ENCODE peak calls at places on chromosomes 16 and 17, in five cellular contexts. P is K562, M is A549, Z is GM12878, S is endothelial cell of umbilical vein. I is an unnamed sample.

GRCh38 chr16:71216714-71217113 is 13.8 kb downstream of the HYDIN start:
- DNase-seq in M (no peak), P (no peak), S (no peak), Z (no peak), I (no peak)

GRCh38 chr16:53745126-53745525 is 41.2 kb downstream of the FTO start:
- DNase-seq in S (no peak), M (no peak), P (no peak), Z (no peak), I (no peak)

GRCh38 chr17:29376667-29377268 is 13.4 kb upstream of the TAOK1 start:
- DNase-seq in Z (no peak), M (peak; percentile 76), P (peak; percentile 19), S (no peak), I (peak; percentile 28)

GRCh38 chr16:58792188-58792587 is 58.1 kb upstream of the GOT2 start:
- DNase-seq in M (no peak), S (no peak), P (peak; percentile 87), Z (no peak), I (no peak)

GRCh38 chr17:10384175-10384574 is 11.4 kb upstream of the MYH13 start:
- DNase-seq in S (no peak), Z (no peak), P (no peak), M (no peak), I (no peak)

GRCh38 chr17:70202840-70203239 is 33.5 kb downstream of the KCNJ2 start:
- DNase-seq in P (no peak), Z (no peak), M (no peak), S (no peak), I (no peak)

GRCh38 chr17:64300566-64300965 is 37.5 kb upstream of the TEX2 start:
- DNase-seq in Z (no peak), M (no peak), P (no peak), S (no peak), I (no peak)

GRCh38 chr17:7888184-7888920 is at the start of gene CHD3:
- DNase-seq in P (peak; percentile 31), Z (no peak), M (no peak), S (no peak), I (no peak)

GRCh38 chr17:14069251-14069981 is at the start of gene COX10:
- DNase-seq in Z (peak; percentile 51), S (peak; percentile 80), P (peak; percentile 90), M (peak; percentile 80), I (peak; percentile 93)

GRCh38 chr17:17303847-17304490 is 796 bp downstream of the NT5M start:
- DNase-seq in Z (no peak), M (no peak), S (no peak), P (no peak), I (no peak)

GRCh38 chr17:77613181-77613580 is 345.3 kb upstream of the TNRC6C start:
- DNase-seq in S (no peak), M (no peak), Z (no peak), P (no peak), I (no peak)

GRCh38 chr17:75983501-75984181 is 4.6 kb downstream of the TEN1 start:
- DNase-seq in Z (no peak), M (no peak), S (no peak), P (peak; percentile 84), I (peak; percentile 93)

GRCh38 chr16:12087901-12088364 is 111.4 kb downstream of the SNX29 start:
- DNase-seq in P (no peak), S (no peak), Z (no peak), M (no peak), I (no peak)

GRCh38 chr17:72654746-72655145 is 437.7 kb downstream of the SLC39A11 start:
- DNase-seq in S (no peak), Z (no peak), M (no peak), P (no peak), I (no peak)

GRCh38 chr17:82077617-82078358 is 12.2 kb upstream of the DUS1L start:
- DNase-seq in P (peak; percentile 38), Z (no peak), M (no peak), S (no peak), I (no peak)

GRCh38 chr16:1871974-1872635 is at the start of gene MEIOB:
- DNase-seq in S (peak; percentile 16), P (peak; percentile 88), Z (no peak), M (peak; percentile 46), I (no peak)

GRCh38 chr16:1470543-1471251 is 4.1 kb downstream of the CLCN7 start:
- DNase-seq in Z (no peak), P (peak; percentile 68), S (peak; percentile 22), M (no peak), I (peak; percentile 84)

GRCh38 chr17:45260204-45260783 is 1.6 kb downstream of the SPATA32 start:
- DNase-seq in S (no peak), P (no peak), M (no peak), Z (no peak), I (no peak)

GRCh38 chr17:17783825-17784598 is 52.8 kb downstream of the SREBF1 start:
- DNase-seq in M (no peak), S (peak; percentile 38), P (no peak), Z (peak; percentile 17), I (peak; percentile 60)

GRCh38 chr16:85780281-85780680 is 19.1 kb downstream of the EMC8 start:
- DNase-seq in P (no peak), Z (no peak), M (no peak), S (no peak), I (no peak)

GRCh38 chr17:63474914-63475460 is 1.9 kb upstream of the ACE start:
- DNase-seq in M (no peak), P (no peak), S (no peak), Z (no peak), I (no peak)

GRCh38 chr16:13733561-13733960 is 186.4 kb upstream of the ERCC4 start:
- DNase-seq in P (no peak), S (no peak), Z (no peak), M (no peak), I (no peak)

GRCh38 chr16:85916141-85916890 is 17.4 kb downstream of the IRF8 start:
- DNase-seq in Z (no peak), S (no peak), P (peak; percentile 57), M (no peak), I (no peak)

GRCh38 chr16:19086322-19087199 is 19.1 kb downstream of the COQ7 start:
- DNase-seq in M (peak; percentile 91), P (peak; percentile 89), Z (peak; percentile 20), S (peak; percentile 95), I (peak; percentile 94)

GRCh38 chr16:57753448-57754353 is 18.1 kb downstream of the KATNB1 start:
- DNase-seq in P (no peak), M (no peak), Z (no peak), S (no peak), I (no peak)

GRCh38 chr17:48720263-48721008 is 1.9 kb downstream of the PRAC1 start:
- DNase-seq in P (no peak), M (no peak), S (no peak), Z (no peak), I (no peak)

GRCh38 chr16:2712063-2712441 is 8.0 kb downstream of the PRSS27 start:
- DNase-seq in S (no peak), M (no peak), Z (no peak), P (no peak), I (no peak)

GRCh38 chr16:29662729-29663019 is 373 bp upstream of the SPN start:
- DNase-seq in P (peak; percentile 77), M (no peak), Z (peak; percentile 88), S (no peak), I (peak; percentile 98)

GRCh38 chr16:11828696-11829095 is 22.6 kb downstream of the RSL1D1 start:
- DNase-seq in M (no peak), S (no peak), P (no peak), Z (no peak), I (no peak)

GRCh38 chr16:11328172-11329079 is 16.8 kb upstream of the RMI2 start:
- DNase-seq in P (no peak), M (peak; percentile 78), S (peak; percentile 79), Z (peak; percentile 95), I (peak; percentile 94)

GRCh38 chr16:15829460-15829859 is 27.4 kb downstream of the MYH11 start:
- DNase-seq in M (no peak), P (no peak), Z (no peak), S (no peak), I (peak; percentile 28)

GRCh38 chr17:80218391-80218790 is 1.7 kb downstream of the SGSH start:
- DNase-seq in Z (no peak), S (no peak), P (no peak), M (no peak), I (no peak)
- TF ChIP-seq CTCF in Z (no peak), S (no peak), P (no peak), M (no peak), I (no peak)

GRCh38 chr16:22320572-22321339 is 23.5 kb downstream of the POLR3E start:
- DNase-seq in Z (no peak), S (peak; percentile 79), M (no peak), P (no peak), I (no peak)
- TF ChIP-seq MYC in Z (no peak), S (no peak), M (no peak), P (no peak), I (no peak)

GRCh38 chr17:79028496-79029326 is 4.7 kb downstream of the C1QTNF1 start:
- DNase-seq in Z (no peak), M (no peak), P (no peak), S (no peak), I (no peak)
- H3K4me3 ChIP-seq in Z (no peak overlapping the region), M (no peak overlapping the region), P (no peak overlapping the region), S (no peak overlapping the region), I (no peak overlapping the region)

GRCh38 chr16:23676924-23677480 is 1.7 kb upstream of the PLK1 start:
- DNase-seq in S (no peak), M (no peak), P (no peak), Z (no peak), I (no peak)

GRCh38 chr16:23682181-23682580 is 3.5 kb downstream of the PLK1 start:
- DNase-seq in P (no peak), Z (no peak), S (no peak), M (no peak), I (peak; percentile 18)

GRCh38 chr16:23679274-23679985 is 741 bp downstream of the PLK1 start:
- DNase-seq in Z (no peak), S (peak; percentile 48), P (peak; percentile 91), M (peak; percentile 80), I (peak; percentile 87)

GRCh38 chr16:23679986-23680336 is 1.3 kb downstream of the PLK1 start:
- DNase-seq in P (no peak), M (no peak), S (no peak), Z (no peak), I (no peak)

GRCh38 chr16:23678430-23679273 is at the start of gene PLK1:
- DNase-seq in M (peak; percentile 96), Z (peak; percentile 37), S (peak; percentile 84), P (peak; percentile 94), I (peak; percentile 93)
- TF ChIP-seq CTCF in M (peak; percentile 42), Z (peak; percentile 33), S (peak; percentile 33), P (peak; percentile 63), I (no peak)

DNA sequence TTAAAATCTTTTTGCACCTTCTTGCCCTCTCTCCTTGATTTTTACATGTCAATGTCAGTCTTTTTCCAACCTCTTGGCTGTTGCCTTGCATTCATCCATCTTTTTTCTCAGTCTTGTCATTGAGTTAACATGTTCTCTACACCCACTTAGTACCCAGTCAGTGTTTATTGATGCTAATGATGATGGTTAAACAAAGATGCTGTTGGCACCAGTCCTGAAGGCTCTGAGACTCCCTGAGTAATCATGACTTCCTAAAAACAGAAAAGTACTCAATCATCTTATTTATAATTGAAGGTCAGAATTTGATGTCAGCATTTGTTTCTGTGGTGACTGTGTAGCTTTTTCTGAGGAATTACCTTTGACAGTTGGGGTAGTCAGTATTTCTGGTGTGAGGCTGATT is 104.5 kb downstream of the NLK start:
- DNase-seq in S (peak; percentile 39), M (no peak), Z (no peak), P (no peak), I (no peak)
- TF ChIP-seq MYC in S (no peak), M (no peak), Z (no peak), P (no peak), I (no peak)